ENCODE peak calls at places on chromosomes 16 and 17, in six cellular contexts. W, I, X, C, O and S are unnamed samples.

GRCh38 chr17:66920965-66921364 is 43.5 kb upstream of the CACNG4 start:
- DNase-seq in O (no peak), X (no peak), I (no peak), C (no peak), W (no peak), S (no peak)

GRCh38 chr16:50473375-50473945 is 74.7 kb upstream of the NKD1 start:
- DNase-seq in W (peak), O (no peak), C (no peak), I (no peak), X (peak), S (no peak)

GRCh38 chr17:82225368-82226029 is 3.3 kb upstream of the SLC16A3 start:
- DNase-seq in X (no peak), O (no peak), I (no peak), C (no peak), W (no peak), S (no peak)

GRCh38 chr17:61389670-61390478 is 9.8 kb upstream of the TBX2 start:
- DNase-seq in C (no peak), I (peak), O (peak), W (peak), X (no peak), S (no peak)

GRCh38 chr16:88449267-88449561 is 3.9 kb upstream of the ZFPM1 start:
- DNase-seq in X (peak), O (no peak), I (no peak), C (no peak), W (no peak), S (no peak)

GRCh38 chr17:72661093-72661944 is 431.2 kb downstream of the SLC39A11 start:
- DNase-seq in O (no peak), W (no peak), C (no peak), I (no peak), X (peak), S (no peak)

GRCh38 chr17:18139949-18140348 is 31.4 kb downstream of the MYO15A start:
- DNase-seq in X (peak), W (no peak), O (no peak), I (peak), C (no peak), S (no peak)

GRCh38 chr16:83913234-83913633 is 14.3 kb downstream of the MLYCD start:
- DNase-seq in W (no peak), I (no peak), O (no peak), X (peak), C (no peak), S (no peak)

GRCh38 chr16:4646773-4647660 is 22.4 kb downstream of the MGRN1 start:
- DNase-seq in C (no peak), I (no peak), W (no peak), O (no peak), X (no peak), S (no peak)

GRCh38 chr17:2373179-2373578 is 27.7 kb downstream of the MNT start:
- DNase-seq in X (no peak), C (no peak), I (no peak), O (no peak), W (no peak), S (no peak)

GRCh38 chr16:87416826-87417471 is 24.8 kb downstream of the MAP1LC3B start:
- DNase-seq in X (peak), I (peak), O (no peak), W (peak), C (no peak), S (peak)

GRCh38 chr16:66905633-66906539 is 12.8 kb downstream of the CDH16 start:
- DNase-seq in W (peak), O (no peak), I (no peak), X (no peak), C (no peak), S (no peak)

GRCh38 chr17:17836818-17837379 is at the start of gene SREBF1:
- DNase-seq in O (peak), I (peak), W (peak), C (no peak), X (no peak), S (no peak)

GRCh38 chr17:67401106-67401505 is 24.0 kb downstream of the PITPNC1 start:
- DNase-seq in O (no peak), I (no peak), W (no peak), X (no peak), C (no peak), S (no peak)

GRCh38 chr17:7575481-7575883 is 4.0 kb upstream of the CD68 start:
- DNase-seq in W (no peak), X (no peak), O (no peak), C (no peak), I (no peak), S (no peak)

GRCh38 chr17:75289832-75290337 is 652 bp upstream of the SLC25A19 start:
- DNase-seq in W (peak), I (peak), X (peak), C (no peak), O (peak), S (no peak)

GRCh38 chr16:531494-532125 is 4.1 kb downstream of the CAPN15 start:
- DNase-seq in X (no peak), W (no peak), O (no peak), C (no peak), I (no peak), S (no peak)

GRCh38 chr17:333626-334396 is 18.8 kb downstream of the RPH3AL start:
- DNase-seq in X (no peak), O (no peak), C (peak), I (no peak), W (no peak), S (no peak)

GRCh38 chr17:40536731-40537171 is 28.5 kb downstream of the CCR7 start:
- DNase-seq in X (peak), W (no peak), O (no peak), C (no peak), I (peak), S (no peak)

GRCh38 chr17:31787857-31788570 is 71.0 kb downstream of the COPRS start:
- DNase-seq in X (peak), I (peak), O (no peak), C (no peak), W (no peak), S (peak)

GRCh38 chr17:65496801-65497200 is 64.6 kb downstream of the AXIN2 start:
- DNase-seq in O (no peak), X (no peak), C (no peak), I (no peak), W (no peak), S (no peak)

GRCh38 chr17:34135841-34136240 is 119.2 kb upstream of the CCL2 start:
- DNase-seq in W (no peak), I (no peak), O (no peak), C (no peak), X (no peak), S (no peak)

GRCh38 chr16:29790183-29790948 is at the start of gene KIF22:
- DNase-seq in I (peak), C (peak), X (peak), W (peak), O (peak), S (peak)

GRCh38 chr17:6526362-6527152 is 29.8 kb downstream of the PITPNM3 start:
- DNase-seq in C (no peak), I (no peak), X (no peak), W (no peak), O (no peak), S (no peak)

GRCh38 chr17:64739316-64740058 is 77.4 kb upstream of the SMURF2 start:
- DNase-seq in X (no peak), C (no peak), W (no peak), I (no peak), O (no peak), S (no peak)

GRCh38 chr16:84013787-84014569 is 28.6 kb downstream of the SLC38A8 start:
- DNase-seq in I (peak), X (peak), C (no peak), O (peak), W (peak), S (no peak)

GRCh38 chr17:4559139-4559791 is 1.1 kb downstream of the GGT6 start:
- DNase-seq in O (no peak), W (no peak), C (no peak), X (no peak), I (no peak), S (no peak)

GRCh38 chr17:51298508-51299371 is 38.4 kb downstream of the UTP18 start:
- DNase-seq in O (no peak), W (no peak), X (peak), I (peak), C (no peak), S (peak)

GRCh38 chr17:42873321-42873720 is 22.3 kb downstream of the AOC3 start:
- DNase-seq in X (no peak), C (no peak), W (no peak), I (no peak), O (no peak), S (no peak)

GRCh38 chr17:43766413-43767052 is 7.9 kb upstream of the SOST start:
- DNase-seq in W (peak), I (peak), O (peak), C (no peak), X (no peak), S (no peak)

GRCh38 chr17:77571141-77571540 is 387.4 kb upstream of the TNRC6C start:
- DNase-seq in I (no peak), W (no peak), O (no peak), C (no peak), X (no peak), S (no peak)

GRCh38 chr16:54931757-54932660 is 1.3 kb downstream of the IRX5 start:
- DNase-seq in W (no peak), C (no peak), X (no peak), O (no peak), I (no peak), S (no peak)

GRCh38 chr16:72537684-72538083 is 365.7 kb upstream of the PMFBP1 start:
- DNase-seq in W (no peak), O (no peak), X (peak), C (no peak), I (no peak), S (peak)

GRCh38 chr17:41678907-41679739 is 9.6 kb upstream of the EIF1 start:
- DNase-seq in O (no peak), C (no peak), W (peak), I (peak), X (peak), S (no peak)